ENCODE peak calls at places on chromosomes 1 and 21, in eight cellular contexts. One of them, this sample, is unnamed.
A peak's percentile ranks its signal among the peaks of the same experiment; 100 is the strongest.

GRCh38 chr1:115748396-115749130 is 20.0 kb downstream of the CASQ2 start:
- DNase-seq in GM10248: no peak
- DNase-seq in NCI-H187: no peak
- DNase-seq in hypothalamus: no peak
- DNase-seq in tibial artery: no peak
- DNase-seq in Daoy: peak; percentile 54
- DNase-seq in T-helper 17 cell: no peak
- DNase-seq in activated naive CD4-positive, alpha-beta T cell treated with anti-CD3 and anti-CD28 coated beads, Interleukin-2, amount 10 ng/mL, durations not matched to agents 7 days and 5 days: no peak
- DNase-seq in this sample: no peak

GRCh38 chr1:111369177-111369576 is 58.4 kb downstream of the OVGP1 start:
- DNase-seq in GM10248: no peak
- DNase-seq in NCI-H187: no peak
- DNase-seq in hypothalamus: no peak
- DNase-seq in tibial artery: no peak
- DNase-seq in Daoy: peak; percentile 49
- DNase-seq in T-helper 17 cell: no peak
- DNase-seq in activated naive CD4-positive, alpha-beta T cell treated with anti-CD3 and anti-CD28 coated beads, Interleukin-2, amount 10 ng/mL, durations not matched to agents 7 days and 5 days: no peak
- DNase-seq in this sample: no peak

GRCh38 chr1:218201004-218201403 is 84.1 kb upstream of the RRP15 start:
- DNase-seq in GM10248: no peak
- DNase-seq in NCI-H187: no peak
- DNase-seq in hypothalamus: no peak
- DNase-seq in tibial artery: no peak
- DNase-seq in Daoy: no peak
- DNase-seq in T-helper 17 cell: no peak
- DNase-seq in activated naive CD4-positive, alpha-beta T cell treated with anti-CD3 and anti-CD28 coated beads, Interleukin-2, amount 10 ng/mL, durations not matched to agents 7 days and 5 days: no peak
- DNase-seq in this sample: no peak

GRCh38 chr1:228278432-228278941 is 70.6 kb downstream of the OBSCN start:
- DNase-seq in GM10248: no peak
- DNase-seq in NCI-H187: no peak
- DNase-seq in hypothalamus: no peak
- DNase-seq in tibial artery: peak; percentile 65
- DNase-seq in Daoy: no peak
- DNase-seq in T-helper 17 cell: no peak
- DNase-seq in activated naive CD4-positive, alpha-beta T cell treated with anti-CD3 and anti-CD28 coated beads, Interleukin-2, amount 10 ng/mL, durations not matched to agents 7 days and 5 days: no peak
- DNase-seq in this sample: no peak

GRCh38 chr1:225754940-225755635 is 22.5 kb upstream of the SRP9 start:
- DNase-seq in GM10248: no peak
- DNase-seq in NCI-H187: no peak
- DNase-seq in hypothalamus: no peak
- DNase-seq in tibial artery: peak; percentile 42
- DNase-seq in Daoy: peak; percentile 94
- DNase-seq in T-helper 17 cell: no peak
- DNase-seq in activated naive CD4-positive, alpha-beta T cell treated with anti-CD3 and anti-CD28 coated beads, Interleukin-2, amount 10 ng/mL, durations not matched to agents 7 days and 5 days: no peak
- DNase-seq in this sample: peak; percentile 43

GRCh38 chr1:15662539-15662938 is 21.6 kb upstream of the PLEKHM2 start:
- DNase-seq in GM10248: no peak
- DNase-seq in NCI-H187: no peak
- DNase-seq in hypothalamus: no peak
- DNase-seq in tibial artery: no peak
- DNase-seq in Daoy: no peak
- DNase-seq in T-helper 17 cell: no peak
- DNase-seq in activated naive CD4-positive, alpha-beta T cell treated with anti-CD3 and anti-CD28 coated beads, Interleukin-2, amount 10 ng/mL, durations not matched to agents 7 days and 5 days: no peak
- DNase-seq in this sample: no peak

GRCh38 chr1:54976747-54977146 is 3.7 kb upstream of the TMEM61 start:
- DNase-seq in GM10248: no peak
- DNase-seq in NCI-H187: no peak
- DNase-seq in hypothalamus: no peak
- DNase-seq in tibial artery: no peak
- DNase-seq in Daoy: no peak
- DNase-seq in T-helper 17 cell: no peak
- DNase-seq in activated naive CD4-positive, alpha-beta T cell treated with anti-CD3 and anti-CD28 coated beads, Interleukin-2, amount 10 ng/mL, durations not matched to agents 7 days and 5 days: no peak
- DNase-seq in this sample: no peak

GRCh38 chr1:168794057-168794456 is 65.1 kb upstream of the DPT start:
- DNase-seq in GM10248: no peak
- DNase-seq in NCI-H187: no peak
- DNase-seq in hypothalamus: no peak
- DNase-seq in tibial artery: no peak
- DNase-seq in Daoy: peak; percentile 35
- DNase-seq in T-helper 17 cell: no peak
- DNase-seq in activated naive CD4-positive, alpha-beta T cell treated with anti-CD3 and anti-CD28 coated beads, Interleukin-2, amount 10 ng/mL, durations not matched to agents 7 days and 5 days: no peak
- DNase-seq in this sample: no peak

GRCh38 chr1:196324345-196324744 is 283.9 kb downstream of the KCNT2 start:
- DNase-seq in GM10248: no peak
- DNase-seq in NCI-H187: no peak
- DNase-seq in hypothalamus: no peak
- DNase-seq in tibial artery: no peak
- DNase-seq in Daoy: no peak
- DNase-seq in T-helper 17 cell: no peak
- DNase-seq in activated naive CD4-positive, alpha-beta T cell treated with anti-CD3 and anti-CD28 coated beads, Interleukin-2, amount 10 ng/mL, durations not matched to agents 7 days and 5 days: no peak
- DNase-seq in this sample: no peak

GRCh38 chr1:62544570-62544969 is 52.8 kb upstream of the ANGPTL3 start:
- DNase-seq in GM10248: no peak
- DNase-seq in NCI-H187: no peak
- DNase-seq in hypothalamus: no peak
- DNase-seq in tibial artery: no peak
- DNase-seq in Daoy: no peak
- DNase-seq in T-helper 17 cell: no peak
- DNase-seq in activated naive CD4-positive, alpha-beta T cell treated with anti-CD3 and anti-CD28 coated beads, Interleukin-2, amount 10 ng/mL, durations not matched to agents 7 days and 5 days: no peak
- DNase-seq in this sample: no peak

GRCh38 chr1:168092566-168093355 is 44.0 kb downstream of the GPR161 start:
- DNase-seq in GM10248: no peak
- DNase-seq in NCI-H187: peak; percentile 8
- DNase-seq in hypothalamus: no peak
- DNase-seq in tibial artery: no peak
- DNase-seq in Daoy: peak; percentile 22
- DNase-seq in T-helper 17 cell: no peak
- DNase-seq in activated naive CD4-positive, alpha-beta T cell treated with anti-CD3 and anti-CD28 coated beads, Interleukin-2, amount 10 ng/mL, durations not matched to agents 7 days and 5 days: no peak
- DNase-seq in this sample: no peak

GRCh38 chr1:152622803-152623202 is at the start of gene LCE3A:
- DNase-seq in GM10248: no peak
- DNase-seq in NCI-H187: no peak
- DNase-seq in hypothalamus: no peak
- DNase-seq in tibial artery: no peak
- DNase-seq in Daoy: peak; percentile 30
- DNase-seq in T-helper 17 cell: no peak
- DNase-seq in activated naive CD4-positive, alpha-beta T cell treated with anti-CD3 and anti-CD28 coated beads, Interleukin-2, amount 10 ng/mL, durations not matched to agents 7 days and 5 days: no peak
- DNase-seq in this sample: peak; percentile 43

GRCh38 chr1:12001996-12002493 is 17.3 kb upstream of the MIIP start:
- DNase-seq in GM10248: no peak
- DNase-seq in NCI-H187: no peak
- DNase-seq in hypothalamus: no peak
- DNase-seq in tibial artery: no peak
- DNase-seq in Daoy: peak; percentile 71
- DNase-seq in T-helper 17 cell: no peak
- DNase-seq in activated naive CD4-positive, alpha-beta T cell treated with anti-CD3 and anti-CD28 coated beads, Interleukin-2, amount 10 ng/mL, durations not matched to agents 7 days and 5 days: no peak
- DNase-seq in this sample: no peak

GRCh38 chr1:161499099-161500078 is 5.9 kb upstream of the FCGR2A start:
- DNase-seq in GM10248: no peak
- DNase-seq in NCI-H187: no peak
- DNase-seq in hypothalamus: no peak
- DNase-seq in tibial artery: no peak
- DNase-seq in Daoy: no peak
- DNase-seq in T-helper 17 cell: no peak
- DNase-seq in activated naive CD4-positive, alpha-beta T cell treated with anti-CD3 and anti-CD28 coated beads, Interleukin-2, amount 10 ng/mL, durations not matched to agents 7 days and 5 days: no peak
- DNase-seq in this sample: no peak

GRCh38 chr1:179876289-179876715 is 1.3 kb downstream of the TOR1AIP2 start:
- DNase-seq in GM10248: no peak
- DNase-seq in NCI-H187: no peak
- DNase-seq in hypothalamus: no peak
- DNase-seq in tibial artery: no peak
- DNase-seq in Daoy: peak; percentile 21
- DNase-seq in T-helper 17 cell: no peak
- DNase-seq in activated naive CD4-positive, alpha-beta T cell treated with anti-CD3 and anti-CD28 coated beads, Interleukin-2, amount 10 ng/mL, durations not matched to agents 7 days and 5 days: no peak
- DNase-seq in this sample: no peak

GRCh38 chr1:202291961-202292712 is 49.6 kb downstream of the UBE2T start:
- DNase-seq in GM10248: no peak
- DNase-seq in NCI-H187: no peak
- DNase-seq in hypothalamus: no peak
- DNase-seq in tibial artery: no peak
- DNase-seq in Daoy: peak; percentile 88
- DNase-seq in T-helper 17 cell: no peak
- DNase-seq in activated naive CD4-positive, alpha-beta T cell treated with anti-CD3 and anti-CD28 coated beads, Interleukin-2, amount 10 ng/mL, durations not matched to agents 7 days and 5 days: no peak
- DNase-seq in this sample: no peak

GRCh38 chr1:157580179-157580827 is 17.6 kb downstream of the FCRL4 start:
- DNase-seq in GM10248: peak; percentile 64
- DNase-seq in NCI-H187: peak; percentile 44
- DNase-seq in hypothalamus: no peak
- DNase-seq in tibial artery: no peak
- DNase-seq in Daoy: peak; percentile 54
- DNase-seq in T-helper 17 cell: no peak
- DNase-seq in activated naive CD4-positive, alpha-beta T cell treated with anti-CD3 and anti-CD28 coated beads, Interleukin-2, amount 10 ng/mL, durations not matched to agents 7 days and 5 days: peak; percentile 27
- DNase-seq in this sample: no peak

GRCh38 chr21:15204140-15204774 is 139.5 kb upstream of the NRIP1 start:
- DNase-seq in GM10248: no peak
- DNase-seq in NCI-H187: no peak
- DNase-seq in hypothalamus: no peak
- DNase-seq in tibial artery: no peak
- DNase-seq in Daoy: no peak
- DNase-seq in T-helper 17 cell: no peak
- DNase-seq in activated naive CD4-positive, alpha-beta T cell treated with anti-CD3 and anti-CD28 coated beads, Interleukin-2, amount 10 ng/mL, durations not matched to agents 7 days and 5 days: no peak
- DNase-seq in this sample: no peak

GRCh38 chr21:44742418-44743153 is 31.2 kb upstream of the TSPEAR start:
- DNase-seq in GM10248: no peak
- DNase-seq in NCI-H187: peak; percentile 14
- DNase-seq in hypothalamus: no peak
- DNase-seq in tibial artery: no peak
- DNase-seq in Daoy: no peak
- DNase-seq in T-helper 17 cell: no peak
- DNase-seq in activated naive CD4-positive, alpha-beta T cell treated with anti-CD3 and anti-CD28 coated beads, Interleukin-2, amount 10 ng/mL, durations not matched to agents 7 days and 5 days: no peak
- DNase-seq in this sample: no peak

GRCh38 chr1:156480015-156480368 is 20.6 kb downstream of the MEF2D start:
- DNase-seq in GM10248: no peak
- DNase-seq in NCI-H187: no peak
- DNase-seq in hypothalamus: no peak
- DNase-seq in tibial artery: no peak
- DNase-seq in Daoy: no peak
- DNase-seq in T-helper 17 cell: no peak
- DNase-seq in activated naive CD4-positive, alpha-beta T cell treated with anti-CD3 and anti-CD28 coated beads, Interleukin-2, amount 10 ng/mL, durations not matched to agents 7 days and 5 days: no peak
- DNase-seq in this sample: no peak

GRCh38 chr1:244968431-244968830 is 104.1 kb upstream of the HNRNPU start:
- DNase-seq in GM10248: no peak
- DNase-seq in NCI-H187: no peak
- DNase-seq in hypothalamus: no peak
- DNase-seq in tibial artery: no peak
- DNase-seq in Daoy: no peak
- DNase-seq in T-helper 17 cell: no peak
- DNase-seq in activated naive CD4-positive, alpha-beta T cell treated with anti-CD3 and anti-CD28 coated beads, Interleukin-2, amount 10 ng/mL, durations not matched to agents 7 days and 5 days: no peak
- DNase-seq in this sample: no peak

GRCh38 chr21:31597683-31598082 is 61.8 kb upstream of the SOD1 start:
- DNase-seq in GM10248: no peak
- DNase-seq in NCI-H187: no peak
- DNase-seq in hypothalamus: no peak
- DNase-seq in tibial artery: no peak
- DNase-seq in Daoy: no peak
- DNase-seq in T-helper 17 cell: no peak
- DNase-seq in activated naive CD4-positive, alpha-beta T cell treated with anti-CD3 and anti-CD28 coated beads, Interleukin-2, amount 10 ng/mL, durations not matched to agents 7 days and 5 days: no peak
- DNase-seq in this sample: no peak

GRCh38 chr1:89149229-89149628 is 23.3 kb upstream of the GBP2 start:
- DNase-seq in GM10248: no peak
- DNase-seq in NCI-H187: no peak
- DNase-seq in hypothalamus: peak; percentile 2
- DNase-seq in tibial artery: no peak
- DNase-seq in Daoy: peak; percentile 31
- DNase-seq in T-helper 17 cell: no peak
- DNase-seq in activated naive CD4-positive, alpha-beta T cell treated with anti-CD3 and anti-CD28 coated beads, Interleukin-2, amount 10 ng/mL, durations not matched to agents 7 days and 5 days: no peak
- DNase-seq in this sample: peak; percentile 52

GRCh38 chr1:23657659-23658275 is 33.8 kb upstream of the RPL11 start:
- DNase-seq in GM10248: peak; percentile 70
- DNase-seq in NCI-H187: peak; percentile 44
- DNase-seq in hypothalamus: no peak
- DNase-seq in tibial artery: no peak
- DNase-seq in Daoy: peak; percentile 66
- DNase-seq in T-helper 17 cell: no peak
- DNase-seq in activated naive CD4-positive, alpha-beta T cell treated with anti-CD3 and anti-CD28 coated beads, Interleukin-2, amount 10 ng/mL, durations not matched to agents 7 days and 5 days: peak; percentile 60
- DNase-seq in this sample: peak; percentile 61

GRCh38 chr1:208919371-208919770 is 664.1 kb upstream of the CAMK1G start:
- DNase-seq in GM10248: no peak
- DNase-seq in NCI-H187: no peak
- DNase-seq in hypothalamus: no peak
- DNase-seq in tibial artery: no peak
- DNase-seq in Daoy: no peak
- DNase-seq in T-helper 17 cell: no peak
- DNase-seq in activated naive CD4-positive, alpha-beta T cell treated with anti-CD3 and anti-CD28 coated beads, Interleukin-2, amount 10 ng/mL, durations not matched to agents 7 days and 5 days: no peak
- DNase-seq in this sample: no peak

GRCh38 chr1:112083487-112083886 is 94.0 kb upstream of the KCND3 start:
- DNase-seq in GM10248: no peak
- DNase-seq in NCI-H187: no peak
- DNase-seq in hypothalamus: no peak
- DNase-seq in tibial artery: no peak
- DNase-seq in Daoy: no peak
- DNase-seq in T-helper 17 cell: no peak
- DNase-seq in activated naive CD4-positive, alpha-beta T cell treated with anti-CD3 and anti-CD28 coated beads, Interleukin-2, amount 10 ng/mL, durations not matched to agents 7 days and 5 days: no peak
- DNase-seq in this sample: no peak

GRCh38 chr1:199667079-199667478 is 360.4 kb upstream of the NR5A2 start:
- DNase-seq in GM10248: no peak
- DNase-seq in NCI-H187: no peak
- DNase-seq in hypothalamus: no peak
- DNase-seq in tibial artery: no peak
- DNase-seq in Daoy: no peak
- DNase-seq in T-helper 17 cell: no peak
- DNase-seq in activated naive CD4-positive, alpha-beta T cell treated with anti-CD3 and anti-CD28 coated beads, Interleukin-2, amount 10 ng/mL, durations not matched to agents 7 days and 5 days: no peak
- DNase-seq in this sample: no peak

This sample was measured in ovary.